ENCODE peak calls at places on chromosomes 3 and 15, in four cellular contexts. K is esophagus muscularis mucosa, X is endothelial cell of umbilical vein, P is K562. C is an unnamed sample.

GRCh38 chr3:100260081-100260684 is 609 bp upstream of the TBC1D23 start:
- DNase-seq in P (peak; percentile 61), X (no peak), K (no peak), C (no peak)

GRCh38 chr15:49155834-49156627 is 632 bp upstream of the COPS2 start:
- DNase-seq in P (peak; percentile 19), K (no peak), X (peak; percentile 61), C (no peak)

GRCh38 chr3:14725564-14726420 is 50.9 kb downstream of the C3orf20 start:
- DNase-seq in K (no peak), X (no peak), P (no peak), C (no peak)

GRCh38 chr15:61182955-61183354 is 46.1 kb downstream of the RORA start:
- DNase-seq in X (no peak), P (no peak), K (no peak), C (no peak)

GRCh38 chr15:40010681-40011080 is 28.3 kb downstream of the SRP14 start:
- DNase-seq in K (no peak), P (no peak), X (no peak), C (no peak)

GRCh38 chr3:52090131-52090548 is 33.8 kb upstream of the DUSP7 start:
- DNase-seq in P (no peak), K (no peak), X (peak; percentile 79), C (no peak)

GRCh38 chr3:52237659-52238172 is 1.2 kb downstream of the TWF2 start:
- DNase-seq in X (peak; percentile 61), P (peak; percentile 61), K (no peak), C (peak; percentile 74)

GRCh38 chr15:97235285-97235985 is 725.1 kb upstream of the ARRDC4 start:
- DNase-seq in P (peak; percentile 57), X (peak; percentile 71), K (peak; percentile 92), C (no peak)

GRCh38 chr3:46358466-46358865 is 4.6 kb downstream of the CCR2 start:
- DNase-seq in P (no peak), K (no peak), X (no peak), C (no peak)

GRCh38 chr3:190615607-190616006 is 101.7 kb downstream of the IL1RAP start:
- DNase-seq in K (no peak), X (no peak), P (no peak), C (no peak)

GRCh38 chr3:106728315-106728821 is 648.9 kb upstream of the CCDC54 start:
- DNase-seq in X (peak; percentile 96), P (no peak), K (no peak), C (no peak)

GRCh38 chr3:2099028-2099671 is 484 bp downstream of the CNTN4 start:
- DNase-seq in K (no peak), P (no peak), X (no peak), C (no peak)

GRCh38 chr3:61725851-61726333 is 164.5 kb downstream of the PTPRG start:
- DNase-seq in P (no peak), K (no peak), X (no peak), C (no peak)

GRCh38 chr3:79249701-79250100 is 518.1 kb downstream of the ROBO1 start:
- DNase-seq in X (no peak), P (no peak), K (no peak), C (no peak)

GRCh38 chr3:155093261-155093660 is 13.1 kb downstream of the MME start:
- DNase-seq in K (no peak), X (no peak), P (no peak), C (peak; percentile 27)

GRCh38 chr3:192060160-192060783 is 599.3 kb downstream of the PYDC2 start:
- DNase-seq in P (no peak), K (no peak), X (no peak), C (no peak)

GRCh38 chr3:40985195-40985594 is 214.1 kb upstream of the CTNNB1 start:
- DNase-seq in X (peak; percentile 15), P (no peak), K (no peak), C (no peak)

GRCh38 chr3:185070491-185071335 is 82.1 kb downstream of the C3orf70 start:
- DNase-seq in X (peak; percentile 18), K (no peak), P (peak; percentile 58), C (no peak)

GRCh38 chr3:144523396-144523795 is 551.8 kb downstream of the DIPK2A start:
- DNase-seq in K (no peak), P (no peak), X (no peak), C (no peak)

GRCh38 chr3:171283248-171284222 is 176.7 kb downstream of the TNIK start:
- DNase-seq in P (no peak), X (peak; percentile 48), K (no peak), C (no peak)

GRCh38 chr3:60577601-60578000 is 673.7 kb downstream of the FHIT start:
- DNase-seq in K (no peak), P (no peak), X (no peak), C (no peak)

GRCh38 chr3:127304121-127304744 is 16.4 kb upstream of the PRR20G start:
- DNase-seq in X (no peak), P (peak; percentile 8), K (peak; percentile 85), C (peak; percentile 54)

GRCh38 chr3:188153498-188153948 is 434 bp upstream of the LPP start:
- DNase-seq in K (peak; percentile 95), X (peak; percentile 92), P (no peak), C (peak; percentile 81)

GRCh38 chr15:25886498-25887140 is 23.5 kb upstream of the ATP10A start:
- DNase-seq in P (no peak), K (no peak), X (no peak), C (no peak)

GRCh38 chr3:99532246-99532645 is 106.1 kb upstream of the COL8A1 start:
- DNase-seq in K (no peak), P (peak; percentile 26), X (peak; percentile 88), C (no peak)

GRCh38 chr3:86563358-86563970 is 427.5 kb downstream of the VGLL3 start:
- DNase-seq in P (peak; percentile 3), K (no peak), X (peak; percentile 26), C (no peak)

GRCh38 chr3:30855390-30855789 is 39.1 kb downstream of the GADL1 start:
- DNase-seq in X (no peak), P (no peak), K (no peak), C (no peak)

GRCh38 chr3:177753498-177754155 is 556.3 kb upstream of the TBL1XR1 start:
- DNase-seq in P (no peak), X (no peak), K (no peak), C (no peak)

GRCh38 chr15:42548258-42549051 is at the start of the genes HAUS2 and LRRC57:
- DNase-seq in P (peak; percentile 94), K (peak; percentile 95), X (peak; percentile 88), C (peak; percentile 85)

GRCh38 chr3:69181592-69182211 is 59.3 kb upstream of the LMOD3 start:
- DNase-seq in K (no peak), X (peak; percentile 98), P (no peak), C (no peak)

GRCh38 chr15:89746386-89746974 is 4.6 kb downstream of the MESP1 start:
- DNase-seq in P (no peak), K (no peak), X (no peak), C (peak; percentile 34)

GRCh38 chr3:170228093-170228766 is 6.0 kb downstream of the PRKCI start:
- DNase-seq in X (no peak), K (no peak), P (no peak), C (no peak)

GRCh38 chr15:99322643-99323405 is 71.5 kb downstream of the LRRC28 start:
- DNase-seq in P (no peak), K (no peak), X (no peak), C (no peak)

GRCh38 chr3:58249358-58250092 is 11.9 kb downstream of the ABHD6 start:
- DNase-seq in K (no peak), P (no peak), X (peak; percentile 18), C (no peak)
- TF ChIP-seq POLR2A in K (no peak), P (no peak), X (no peak), C (no peak)

GRCh38 chr3:129087138-129087702 is 26.6 kb downstream of the GP9 start:
- DNase-seq in K (no peak), X (peak; percentile 57), P (no peak), C (peak; percentile 72)
- H3K4me3 ChIP-seq in K (no peak overlapping the region), X (no peak overlapping the region), P (no peak overlapping the region), C (no peak overlapping the region)

DNA sequence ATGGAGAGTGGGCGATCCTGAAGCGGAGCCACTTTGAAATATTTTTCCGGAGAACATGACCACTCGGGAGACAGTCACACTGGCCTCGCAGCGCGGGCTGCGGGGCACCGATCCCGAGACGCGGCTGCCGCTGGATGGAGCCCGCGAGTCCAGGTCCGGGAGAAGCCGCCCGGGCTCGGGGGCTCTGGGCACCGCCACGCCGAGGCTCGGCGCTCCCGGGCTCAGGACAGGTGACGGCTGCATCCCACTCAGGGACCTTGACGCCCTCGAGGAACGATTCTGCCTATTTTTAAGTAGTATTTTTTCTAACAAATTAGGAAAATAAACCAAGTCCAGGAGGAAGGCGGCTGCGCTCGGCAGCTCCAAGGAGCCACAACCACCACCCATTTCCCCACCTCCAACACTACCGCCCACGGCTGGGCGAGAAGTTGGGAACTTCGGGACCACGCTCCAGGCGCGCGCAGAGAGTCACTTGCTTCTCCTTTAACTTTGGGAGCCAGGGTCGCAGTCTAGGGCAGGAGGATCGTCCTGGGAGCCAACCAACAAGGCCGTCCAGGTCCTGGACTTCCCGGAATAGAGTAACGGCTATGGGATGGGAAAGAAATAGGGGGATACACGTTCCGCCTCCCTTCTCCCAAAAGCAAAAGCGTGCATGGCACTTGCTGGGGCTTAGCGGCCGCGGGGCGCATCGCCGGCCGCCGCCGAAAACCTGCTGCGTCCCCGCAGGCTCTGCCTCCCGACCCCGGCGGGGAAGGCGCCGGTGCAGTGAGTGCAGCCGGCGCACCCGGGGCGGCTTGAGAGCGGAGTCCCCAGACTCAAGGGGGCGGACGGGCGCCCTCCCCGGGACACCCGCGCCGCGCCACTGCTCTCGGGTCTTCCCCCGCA is 897 bp downstream of the MEGF11 start:
- DNase-seq in P (peak; percentile 76), K (no peak), X (peak; percentile 41), C (peak; percentile 33)
- TF ChIP-seq POLR2AphosphoS5 in P (no peak), K (no peak), X (no peak), C (no peak)

DNA sequence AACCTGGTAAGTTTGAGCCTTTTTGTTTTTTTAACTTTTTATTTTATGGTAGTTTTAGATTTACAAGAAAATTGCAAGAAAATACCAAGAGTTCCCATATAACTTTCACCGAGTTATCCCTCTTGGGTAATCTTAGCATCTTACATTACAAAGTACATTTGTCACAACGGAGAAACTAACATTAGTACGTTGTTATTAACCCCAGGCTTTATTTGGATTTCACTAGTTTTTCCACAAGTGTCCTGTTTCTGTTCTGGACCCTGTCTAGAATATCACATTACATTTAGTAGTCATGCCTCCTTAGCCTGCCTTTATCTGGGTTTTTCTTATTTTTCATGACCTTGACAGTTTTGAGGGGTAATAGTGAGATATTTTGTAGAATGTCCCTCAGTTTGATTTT is 53.5 kb upstream of the KPNA4 start:
- DNase-seq in P (no peak), X (no peak), K (no peak), C (no peak)
- TF ChIP-seq POLR2A in P (no peak), X (no peak), K (no peak), C (no peak)

GRCh38 chr15:75905231-75905630 is 1.6 kb downstream of the FBXO22 start:
- DNase-seq in K (no peak), P (no peak), X (no peak), C (no peak)
- H3K4me3 ChIP-seq in K (no peak overlapping the region), P (peak overlapping the region; percentile 89), X (no peak overlapping the region), C (no peak overlapping the region)

GRCh38 chr3:157107037-157107436 is 52.9 kb downstream of the CCNL1 start:
- DNase-seq in X (no peak), P (no peak), K (no peak), C (no peak)

GRCh38 chr3:157107644-157108133 is 52.3 kb downstream of the CCNL1 start:
- DNase-seq in P (peak; percentile 52), K (no peak), X (no peak), C (no peak)

GRCh38 chr3:157110761-157111238 is 49.1 kb downstream of the CCNL1 start:
- DNase-seq in X (no peak), K (no peak), P (peak; percentile 78), C (no peak)

GRCh38 chr3:157111578-157111977 is 48.4 kb downstream of the CCNL1 start:
- DNase-seq in K (no peak), P (no peak), X (no peak), C (no peak)

GRCh38 chr3:157109267-157110141 is 50.4 kb downstream of the CCNL1 start:
- DNase-seq in X (no peak), K (no peak), P (peak; percentile 92), C (no peak)
- TF ChIP-seq POLR2AphosphoS5 in X (no peak), K (no peak), P (peak; percentile 92), C (no peak)